ENCODE peak calls at places on chromosomes 3 and 15, in four cellular contexts. I, J, K and F are unnamed samples.

GRCh38 chr3:47984089-47984759 is 32.0 kb downstream of the MAP4 start:
- DNase-seq in I (no peak), J (no peak), K (peak; percentile 84), F (peak; percentile 78)

GRCh38 chr3:45994661-45995369 is 809 bp downstream of the FYCO1 start:
- DNase-seq in I (no peak), J (no peak), K (no peak), F (no peak)

GRCh38 chr3:134998855-134999254 is 203.8 kb downstream of the EPHB1 start:
- DNase-seq in I (no peak), J (no peak), K (no peak), F (no peak)

GRCh38 chr3:118527527-118528044 is 507.1 kb downstream of the IGSF11 start:
- DNase-seq in I (no peak), J (no peak), K (no peak), F (no peak)

GRCh38 chr3:150956376-150956775 is 16.2 kb downstream of the CLRN1 start:
- DNase-seq in I (no peak), J (no peak), K (peak; percentile 44), F (no peak)

GRCh38 chr3:27431116-27431515 is 53.1 kb downstream of the SLC4A7 start:
- DNase-seq in I (no peak), J (peak; percentile 27), K (peak; percentile 97), F (peak; percentile 64)

GRCh38 chr3:21962456-21962855 is 211.4 kb upstream of the ZNF385D start:
- DNase-seq in I (no peak), J (no peak), K (peak; percentile 23), F (no peak)

GRCh38 chr3:195580733-195581443 is 2.9 kb downstream of the APOD start:
- DNase-seq in I (no peak), J (no peak), K (peak; percentile 77), F (no peak)

GRCh38 chr15:70199601-70200000 is 101.9 kb upstream of the TLE3 start:
- DNase-seq in I (no peak), J (no peak), K (no peak), F (no peak)

GRCh38 chr3:10253731-10254130 is 5.5 kb downstream of the TATDN2 start:
- DNase-seq in I (no peak), J (no peak), K (no peak), F (no peak)

GRCh38 chr3:154220462-154220861 is 99.3 kb downstream of the ARHGEF26 start:
- DNase-seq in I (no peak), J (no peak), K (no peak), F (no peak)

GRCh38 chr3:8464668-8465067 is 37.0 kb upstream of the LMCD1 start:
- DNase-seq in I (no peak), J (no peak), K (no peak), F (no peak)

GRCh38 chr3:108024146-108024836 is 66.5 kb downstream of the CD47 start:
- DNase-seq in I (no peak), J (no peak), K (no peak), F (no peak)

GRCh38 chr15:52308446-52309153 is 13.0 kb upstream of the MYO5C start:
- DNase-seq in I (no peak), J (no peak), K (no peak), F (no peak)

GRCh38 chr15:38690221-38690620 is 125.6 kb upstream of the RASGRP1 start:
- DNase-seq in I (no peak), J (no peak), K (no peak), F (no peak)

GRCh38 chr3:52136513-52136912 is 17.7 kb downstream of the POC1A start:
- DNase-seq in I (no peak), J (peak; percentile 47), K (peak; percentile 40), F (no peak)

GRCh38 chr3:182979103-182979697 is 1.1 kb downstream of the DCUN1D1 start:
- DNase-seq in I (no peak), J (no peak), K (no peak), F (no peak)

GRCh38 chr15:70863450-70864218 is 9.7 kb upstream of the LARP6 start:
- DNase-seq in I (peak; percentile 76), J (no peak), K (peak; percentile 85), F (peak; percentile 80)

GRCh38 chr3:131975047-131975446 is 59.8 kb downstream of the CPNE4 start:
- DNase-seq in I (no peak), J (no peak), K (no peak), F (no peak)

GRCh38 chr3:69649120-69649519 is 90.1 kb upstream of the MITF start:
- DNase-seq in I (no peak), J (no peak), K (peak; percentile 25), F (no peak)

GRCh38 chr3:129025691-129026435 is 24.8 kb downstream of the EFCC1 start:
- DNase-seq in I (no peak), J (no peak), K (peak; percentile 40), F (no peak)

GRCh38 chr3:158532099-158532734 is 38.8 kb upstream of the MLF1 start:
- DNase-seq in I (no peak), J (no peak), K (peak; percentile 80), F (no peak)

GRCh38 chr3:66453525-66454463 is 47.0 kb downstream of the LRIG1 start:
- DNase-seq in I (no peak), J (no peak), K (no peak), F (no peak)

GRCh38 chr3:194592798-194593752 is 40.1 kb downstream of the TMEM44 start:
- DNase-seq in I (no peak), J (peak; percentile 29), K (peak; percentile 100), F (peak; percentile 95)

GRCh38 chr15:64443747-64444621 is 16.4 kb upstream of the ZNF609 start:
- DNase-seq in I (no peak), J (no peak), K (peak; percentile 78), F (no peak)

GRCh38 chr3:161500057-161500836 is 3.6 kb downstream of the OTOL1 start:
- DNase-seq in I (no peak), J (no peak), K (no peak), F (no peak)

GRCh38 chr3:195558602-195559001 is 15.5 kb upstream of the PPP1R2 start:
- DNase-seq in I (no peak), J (no peak), K (peak; percentile 32), F (no peak)

GRCh38 chr3:25536668-25537331 is 108.7 kb downstream of the RARB start:
- DNase-seq in I (no peak), J (no peak), K (peak; percentile 78), F (no peak)

GRCh38 chr3:108485146-108485545 is 25.2 kb downstream of the MYH15 start:
- DNase-seq in I (no peak), J (no peak), K (no peak), F (no peak)

GRCh38 chr15:68404056-68404798 is 27.7 kb downstream of the ITGA11 start:
- DNase-seq in I (peak; percentile 49), J (no peak), K (no peak), F (no peak)

GRCh38 chr3:155919728-155920127 is 49.3 kb downstream of the GMPS start:
- DNase-seq in I (no peak), J (no peak), K (no peak), F (no peak)
- H3K36me3 ChIP-seq in I (peaks cover 59% of the 10 kb centered on the region), J (peaks cover 27% of the 10 kb centered on the region), K (no peaks in the 10 kb centered on the region), F (peaks cover 87% of the 10 kb centered on the region)

DNA sequence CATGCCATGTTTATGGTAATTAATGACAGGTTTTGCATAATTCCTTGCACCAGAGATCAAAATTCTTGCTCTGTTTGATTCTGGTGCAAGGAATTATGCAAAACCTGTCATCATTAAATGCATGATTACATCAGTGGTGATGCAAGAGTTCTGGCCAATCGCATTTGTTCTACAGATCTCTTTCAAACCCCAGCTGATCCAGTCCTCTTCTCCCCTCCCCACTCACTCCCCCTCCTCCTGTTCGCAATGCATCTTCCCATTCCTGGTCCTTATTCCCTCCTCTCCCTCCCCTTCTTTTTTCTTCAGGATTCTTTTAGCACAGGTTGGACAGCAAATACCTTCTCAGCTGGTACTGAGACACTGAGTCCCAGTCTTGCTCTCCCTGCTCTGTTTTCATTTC is 82.1 kb downstream of the GABRB3 start:
- DNase-seq in I (no peak), J (no peak), K (no peak), F (no peak)
- H3K4me3 ChIP-seq in I (no peak overlapping the region), J (no peak overlapping the region), K (no peak overlapping the region), F (no peak overlapping the region)

GRCh38 chr3:18840535-18841137 is 307.7 kb upstream of the KCNH8 start:
- DNase-seq in I (no peak), J (no peak), K (no peak), F (no peak)

GRCh38 chr3:18841422-18842343 is 306.6 kb upstream of the KCNH8 start:
- DNase-seq in I (no peak), J (no peak), K (no peak), F (peak; percentile 2)

DNA sequence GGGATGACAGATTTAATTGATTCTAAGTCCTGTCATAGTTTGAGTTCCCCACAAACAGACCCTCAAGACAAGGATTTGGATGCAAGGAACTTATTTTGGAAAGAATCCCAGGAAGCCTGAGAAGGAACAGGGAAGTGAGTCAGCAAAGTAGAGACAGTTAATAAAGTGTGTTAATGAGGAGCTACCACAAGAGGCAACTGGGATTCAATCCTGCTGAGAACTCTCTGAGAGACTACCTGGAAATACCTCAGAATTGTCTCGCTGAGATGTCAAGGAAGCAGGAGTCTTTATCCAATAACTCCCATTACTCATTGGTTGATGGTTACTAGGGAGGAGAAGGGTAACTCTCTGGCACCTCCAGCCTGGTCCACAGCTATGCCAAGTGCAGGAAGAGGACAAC is 311.2 kb upstream of the KCNH8 start:
- DNase-seq in I (no peak), J (no peak), K (no peak), F (no peak)
- H3K27me3 ChIP-seq in I (no peaks in the 10 kb centered on the region), J (no peaks in the 10 kb centered on the region), K (no peaks in the 10 kb centered on the region), F (no peaks in the 10 kb centered on the region)

GRCh38 chr15:28169361-28169760 is 70.2 kb upstream of the OCA2 start:
- DNase-seq in I (no peak), J (no peak), K (no peak), F (no peak)

GRCh38 chr15:28165791-28166190 is 66.7 kb upstream of the OCA2 start:
- DNase-seq in I (no peak), J (no peak), K (no peak), F (no peak)

GRCh38 chr15:28164876-28165275 is 65.8 kb upstream of the OCA2 start:
- DNase-seq in I (no peak), J (no peak), K (no peak), F (no peak)

DNA sequence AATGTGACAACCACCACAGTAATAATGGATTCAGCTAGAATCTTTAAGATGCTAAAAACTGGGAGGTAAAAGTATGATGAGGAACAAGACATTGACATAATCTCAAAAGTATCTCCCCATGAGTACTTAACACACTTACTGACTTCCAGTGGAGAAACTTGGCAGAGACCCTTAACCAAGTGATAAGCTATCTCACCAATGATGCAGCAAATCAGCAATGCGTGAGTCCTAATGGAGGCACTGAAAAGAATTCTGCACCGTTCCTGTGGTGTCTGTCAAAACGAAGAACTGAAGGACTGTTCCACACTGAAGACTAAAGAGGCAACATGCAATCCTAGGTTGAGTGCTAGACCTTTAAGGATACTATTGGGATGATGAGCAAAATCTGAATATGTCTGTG is 67.9 kb upstream of the OCA2 start:
- DNase-seq in I (no peak), J (no peak), K (no peak), F (no peak)
- H3K36me3 ChIP-seq in I (peaks cover 53% of the 10 kb centered on the region), J (peaks cover 35% of the 10 kb centered on the region), K (peaks cover 2% of the 10 kb centered on the region), F (peaks cover 48% of the 10 kb centered on the region)

DNA sequence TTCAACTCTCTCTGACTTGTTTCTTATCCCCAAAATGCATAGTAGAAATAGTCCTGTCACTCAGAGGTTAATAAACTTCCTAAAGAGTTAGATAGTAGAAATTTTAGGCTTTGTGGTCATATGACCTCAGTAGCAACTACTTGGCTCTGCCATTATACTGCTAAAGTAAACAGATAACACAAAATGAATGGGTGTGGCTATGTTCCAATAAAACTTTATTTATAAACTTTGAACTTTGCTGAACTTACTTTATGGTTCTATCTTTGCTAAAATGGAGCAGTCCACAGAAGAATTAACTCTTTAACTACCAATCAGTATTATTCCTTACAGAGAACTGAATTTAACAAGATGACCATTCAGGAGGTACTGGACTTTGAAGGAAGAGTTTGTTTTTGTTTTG is 393.6 kb upstream of the CDIN1 start:
- DNase-seq in I (no peak), J (no peak), K (peak; percentile 20), F (no peak)
- H3K4me3 ChIP-seq in I (no peak overlapping the region), J (no peak overlapping the region), K (no peak overlapping the region), F (no peak overlapping the region)